ENCODE peak calls at places on chromosomes 4 and X, in ten cellular contexts. G, T, R, S, L, Q, C, N, X and H are unnamed samples.

GRCh38 chrX:108156934-108157466 is 65.4 kb downstream of the ATG4A start:
- DNase-seq in G (no peak), T (no peak), R (no peak), S (no peak), L (no peak), Q (no peak), C (no peak), N (no peak), X (no peak), H (no peak)

GRCh38 chrX:132737743-132738142 is 220.7 kb downstream of the HS6ST2 start:
- DNase-seq in G (no peak), T (no peak), R (no peak), S (peak), L (no peak), Q (no peak), C (no peak), N (no peak), X (no peak), H (no peak)

GRCh38 chr4:165383757-165384156 is 4.9 kb downstream of the CPE start:
- DNase-seq in G (no peak), T (no peak), R (no peak), S (no peak), L (no peak), Q (no peak), C (no peak), N (peak), X (no peak), H (no peak)

GRCh38 chr4:82799006-82799881 is 648 bp upstream of the SCD5 start:
- DNase-seq in G (no peak), T (no peak), R (peak), S (no peak), L (no peak), Q (no peak), C (no peak), N (peak), X (no peak), H (no peak)

GRCh38 chrX:105552395-105552794 is 269.9 kb upstream of the NRK start:
- DNase-seq in G (no peak), T (no peak), R (peak), S (no peak), L (no peak), Q (no peak), C (no peak), N (no peak), X (no peak), H (no peak)

GRCh38 chrX:39819921-39820849 is 277.6 kb downstream of the BCOR start:
- DNase-seq in G (no peak), T (no peak), R (no peak), S (no peak), L (peak), Q (no peak), C (no peak), N (no peak), X (peak), H (no peak)

GRCh38 chr4:156291317-156291716 is 337.7 kb upstream of the CTSO start:
- DNase-seq in G (no peak), T (no peak), R (peak), S (no peak), L (peak), Q (no peak), C (no peak), N (peak), X (no peak), H (no peak)

GRCh38 chr4:170242471-170242870 is 152.7 kb upstream of the AADAT start:
- DNase-seq in G (no peak), T (no peak), R (peak), S (no peak), L (no peak), Q (no peak), C (no peak), N (peak), X (no peak), H (no peak)

GRCh38 chr4:130563185-130563890 is 1467.4 kb downstream of the C4orf33 start:
- DNase-seq in G (no peak), T (peak), R (peak), S (peak), L (peak), Q (peak), C (no peak), N (peak), X (peak), H (no peak)

GRCh38 chr4:55635760-55636621 is at the start of gene NMU:
- DNase-seq in G (peak), T (peak), R (peak), S (peak), L (peak), Q (peak), C (no peak), N (peak), X (peak), H (no peak)

GRCh38 chr4:24433515-24434192 is 150.7 kb downstream of the DHX15 start:
- DNase-seq in G (no peak), T (no peak), R (no peak), S (no peak), L (no peak), Q (no peak), C (no peak), N (no peak), X (no peak), H (no peak)

GRCh38 chrX:77977518-77977917 is 8.1 kb upstream of the PGAM4 start:
- DNase-seq in G (no peak), T (no peak), R (no peak), S (no peak), L (no peak), Q (no peak), C (no peak), N (no peak), X (no peak), H (no peak)

GRCh38 chr4:135429528-135429927 is 1227.9 kb upstream of the PABPC4L start:
- DNase-seq in G (no peak), T (no peak), R (no peak), S (no peak), L (no peak), Q (no peak), C (no peak), N (no peak), X (no peak), H (no peak)

GRCh38 chr4:93852680-93853079 is 24.1 kb downstream of the ATOH1 start:
- DNase-seq in G (no peak), T (no peak), R (no peak), S (no peak), L (no peak), Q (no peak), C (no peak), N (no peak), X (no peak), H (no peak)
- H3K4me3 ChIP-seq in G (no peak), T (no peak), R (no peak), S (no peak), L (no peak), Q (no peak), C (no peak), N (no peak), X (no peak), H (no peak)

DNA sequence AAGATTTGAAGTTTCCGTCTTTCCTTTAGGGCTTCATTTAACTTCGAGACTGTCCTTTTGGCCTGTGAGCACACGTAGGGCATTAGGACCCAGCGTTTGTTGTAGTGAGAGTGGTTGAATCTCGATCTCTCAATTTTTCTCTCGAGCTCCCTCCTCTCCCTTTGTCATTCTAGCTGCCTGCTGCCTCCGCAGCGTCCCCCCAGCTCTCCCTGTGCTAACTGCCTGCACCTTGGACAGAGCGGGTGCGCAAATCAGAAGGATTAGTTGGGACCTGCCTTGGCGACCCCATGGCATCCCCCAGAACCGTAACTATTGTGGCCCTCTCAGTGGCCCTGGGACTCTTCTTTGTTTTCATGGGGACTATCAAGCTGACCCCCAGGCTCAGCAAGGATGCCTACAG is at the start of gene TMEM35A:
- DNase-seq in G (no peak), T (peak), R (peak), S (no peak), L (peak), Q (no peak), C (no peak), N (peak), X (peak), H (no peak)
- H3K4me3 ChIP-seq in G (no peak), T (peak), R (peak), S (peak), L (peak), Q (peak), C (no peak), N (peak), X (peak), H (peak)

DNA sequence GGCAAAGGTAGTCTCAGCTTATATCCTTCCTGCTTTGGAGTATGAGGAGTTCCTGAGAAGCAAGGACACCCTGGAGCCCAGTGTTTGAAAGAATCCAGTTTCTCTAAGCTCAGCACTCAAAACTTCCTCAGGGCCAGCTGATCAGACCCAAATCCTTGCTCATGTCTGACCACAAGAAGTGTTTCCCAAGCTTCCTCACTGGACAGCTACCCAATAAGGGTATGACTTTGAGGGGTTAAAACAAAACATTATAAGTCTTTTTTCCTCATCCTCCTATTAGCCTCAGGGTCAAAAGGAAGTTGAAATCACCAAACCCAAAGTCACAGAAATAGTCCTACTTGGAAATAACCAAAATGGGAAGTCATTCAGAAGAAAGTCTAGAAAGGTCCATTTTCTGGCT is 13.7 kb downstream of the ZBTB33 start:
- DNase-seq in G (no peak), T (no peak), R (no peak), S (no peak), L (no peak), Q (no peak), C (no peak), N (no peak), X (no peak), H (no peak)
- H3K4me3 ChIP-seq in G (no peak), T (no peak), R (no peak), S (no peak), L (no peak), Q (no peak), C (no peak), N (no peak), X (no peak), H (no peak)

GRCh38 chr4:1736820-1737219 is 15.5 kb downstream of the TACC3 start:
- DNase-seq in G (no peak), T (no peak), R (no peak), S (no peak), L (no peak), Q (no peak), C (no peak), N (no peak), X (no peak), H (no peak)

GRCh38 chr4:1737666-1738065 is 16.3 kb downstream of the TACC3 start:
- DNase-seq in G (no peak), T (no peak), R (no peak), S (no peak), L (no peak), Q (no peak), C (no peak), N (no peak), X (no peak), H (no peak)

GRCh38 chr4:1740021-1740545 is 18.8 kb downstream of the TACC3 start:
- DNase-seq in G (no peak), T (no peak), R (no peak), S (no peak), L (no peak), Q (no peak), C (no peak), N (no peak), X (no peak), H (no peak)

GRCh38 chr4:1739358-1739757 is 18.0 kb downstream of the TACC3 start:
- DNase-seq in G (no peak), T (no peak), R (no peak), S (no peak), L (no peak), Q (no peak), C (no peak), N (no peak), X (no peak), H (no peak)

GRCh38 chr4:1738410-1738809 is 17.1 kb downstream of the TACC3 start:
- DNase-seq in G (no peak), T (no peak), R (no peak), S (no peak), L (no peak), Q (no peak), C (no peak), N (no peak), X (no peak), H (no peak)
- H3K4me3 ChIP-seq in G (no peak), T (no peak), R (no peak), S (no peak), L (no peak), Q (no peak), C (no peak), N (no peak), X (no peak), H (no peak)

GRCh38 chr4:54107951-54108740 is 8.2 kb downstream of the GSX2 start:
- DNase-seq in G (no peak), T (no peak), R (no peak), S (no peak), L (no peak), Q (no peak), C (no peak), N (no peak), X (no peak), H (no peak)
- H3K4me3 ChIP-seq in G (no peak), T (no peak), R (no peak), S (no peak), L (no peak), Q (no peak), C (no peak), N (no peak), X (no peak), H (no peak)